ENCODE peak calls at places on chromosomes 11 and 22, in nine cellular contexts. F is pancreas, I is omental fat pad, G is fibroblast of villous mesenchyme, P is gastrocnemius medialis, M is RWPE1, V is GM20000, Z is dorsolateral prefrontal cortex, S is SK-N-SH. K is an unnamed sample.

GRCh38 chr11:12789054-12789453 is 114.8 kb downstream of the TEAD1 start:
- DNase-seq in F (no peak), I (no peak), G (no peak), P (no peak), M (no peak), V (no peak), Z (no peak), S (no peak), K (no peak)

GRCh38 chr11:36512016-36512415 is 1.9 kb upstream of the TRAF6 start:
- DNase-seq in F (no peak), I (no peak), G (no peak), P (no peak), M (no peak), V (no peak), Z (no peak), S (no peak), K (no peak)

GRCh38 chr11:98260983-98261382 is 759.8 kb upstream of the CNTN5 start:
- DNase-seq in F (no peak), I (no peak), G (no peak), P (no peak), M (no peak), V (no peak), Z (no peak), S (no peak), K (no peak)

GRCh38 chr22:22410121-22410520 is 98.4 kb downstream of the ZNF280B start:
- DNase-seq in F (no peak), I (no peak), G (no peak), P (peak; percentile 6), M (no peak), V (no peak), Z (no peak), S (no peak), K (no peak)

GRCh38 chr11:101563166-101563565 is 20.6 kb downstream of the TRPC6 start:
- DNase-seq in F (no peak), I (no peak), G (no peak), P (no peak), M (no peak), V (no peak), Z (no peak), S (no peak), K (no peak)

GRCh38 chr11:66727883-66728759 is 895 bp downstream of the SPTBN2 start:
- DNase-seq in F (peak; percentile 31), I (no peak), G (no peak), P (no peak), M (peak; percentile 20), V (peak; percentile 82), Z (no peak), S (peak; percentile 92), K (peak; percentile 61)

GRCh38 chr22:21568207-21569075 is 927 bp downstream of the UBE2L3 start:
- DNase-seq in F (peak; percentile 37), I (no peak), G (peak; percentile 56), P (peak; percentile 2), M (no peak), V (peak; percentile 46), Z (no peak), S (peak; percentile 68), K (peak; percentile 41)

GRCh38 chr11:104761511-104761910 is 136.7 kb downstream of the CASP12 start:
- DNase-seq in F (no peak), I (no peak), G (no peak), P (no peak), M (no peak), V (no peak), Z (no peak), S (no peak), K (no peak)

GRCh38 chr11:5364214-5364613 is 12.9 kb downstream of the OR51B6 start:
- DNase-seq in F (no peak), I (no peak), G (peak; percentile 49), P (no peak), M (no peak), V (no peak), Z (no peak), S (no peak), K (no peak)

GRCh38 chr11:111344032-111344431 is 35.0 kb downstream of the POU2AF1 start:
- DNase-seq in F (no peak), I (no peak), G (peak; percentile 85), P (peak; percentile 45), M (peak; percentile 12), V (no peak), Z (no peak), S (no peak), K (no peak)

GRCh38 chr11:134920851-134921608 is 509.0 kb upstream of the B3GAT1 start:
- DNase-seq in F (no peak), I (no peak), G (no peak), P (no peak), M (no peak), V (no peak), Z (no peak), S (no peak), K (no peak)

GRCh38 chr11:126341760-126342161 is 13.7 kb upstream of the ST3GAL4 start:
- DNase-seq in F (no peak), I (no peak), G (peak; percentile 87), P (no peak), M (peak; percentile 71), V (no peak), Z (no peak), S (no peak), K (no peak)

GRCh38 chr22:23828800-23829680 is 9.8 kb downstream of the DERL3 start:
- DNase-seq in F (no peak), I (no peak), G (no peak), P (peak; percentile 92), M (no peak), V (no peak), Z (no peak), S (no peak), K (no peak)

GRCh38 chr22:41831383-41831782 is 1.5 kb upstream of the SREBF2 start:
- DNase-seq in F (no peak), I (no peak), G (no peak), P (no peak), M (no peak), V (peak; percentile 36), Z (no peak), S (no peak), K (no peak)

GRCh38 chr22:27995801-27996528 is 76.9 kb upstream of the PITPNB start:
- DNase-seq in F (no peak), I (no peak), G (no peak), P (no peak), M (no peak), V (no peak), Z (no peak), S (no peak), K (no peak)

GRCh38 chr11:34600339-34601084 is 20.4 kb upstream of the EHF start:
- DNase-seq in F (peak; percentile 73), I (no peak), G (peak; percentile 54), P (no peak), M (peak; percentile 13), V (no peak), Z (no peak), S (peak; percentile 12), K (no peak)

GRCh38 chr11:41018224-41018623 is 441.2 kb downstream of the LRRC4C start:
- DNase-seq in F (no peak), I (no peak), G (no peak), P (no peak), M (no peak), V (no peak), Z (no peak), S (no peak), K (no peak)
- TF ChIP-seq CTCF in F (no peak), I (no peak), G (no peak), P (no peak), M (no peak), V (no peak), Z (no peak), S (no peak), K (no peak)

DNA sequence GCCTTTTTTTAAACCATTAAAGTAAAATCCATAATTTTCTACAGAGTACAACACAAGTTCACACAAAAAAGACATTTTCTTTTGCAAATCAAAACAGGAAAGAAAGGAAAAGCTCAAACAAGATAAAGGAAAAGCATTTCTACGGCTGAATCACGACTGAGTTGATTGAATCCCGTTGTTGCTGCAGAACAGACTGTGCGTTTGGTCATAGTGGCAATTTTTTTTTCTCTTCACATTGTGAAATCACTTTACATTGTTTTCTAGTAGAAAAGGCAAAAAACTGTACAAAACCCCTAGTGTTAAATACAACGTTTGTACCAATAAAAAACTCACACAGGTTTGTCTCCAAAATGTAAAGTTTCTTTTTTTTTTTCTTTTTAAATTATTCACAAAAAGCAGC is 17.3 kb upstream of the RAPSN start:
- DNase-seq in F (no peak), I (no peak), G (no peak), P (no peak), M (no peak), V (no peak), Z (no peak), S (no peak), K (no peak)
- TF ChIP-seq CTCF in F (no peak), I (no peak), G (no peak), P (no peak), M (no peak), V (no peak), Z (no peak), S (no peak), K (no peak)

GRCh38 chr11:108871867-108872266 is 207.0 kb downstream of the DDX10 start:
- DNase-seq in F (no peak), I (no peak), G (no peak), P (no peak), M (no peak), V (no peak), Z (no peak), S (no peak), K (no peak)

GRCh38 chr11:108873305-108873704 is 208.4 kb downstream of the DDX10 start:
- DNase-seq in F (no peak), I (no peak), G (no peak), P (no peak), M (no peak), V (no peak), Z (no peak), S (no peak), K (no peak)

GRCh38 chr11:108870373-108871020 is 205.6 kb downstream of the DDX10 start:
- DNase-seq in F (no peak), I (no peak), G (peak; percentile 66), P (no peak), M (no peak), V (no peak), Z (no peak), S (no peak), K (no peak)

GRCh38 chr11:108872781-108873291 is 208.0 kb downstream of the DDX10 start:
- DNase-seq in F (no peak), I (no peak), G (no peak), P (no peak), M (no peak), V (no peak), Z (no peak), S (no peak), K (no peak)

DNA sequence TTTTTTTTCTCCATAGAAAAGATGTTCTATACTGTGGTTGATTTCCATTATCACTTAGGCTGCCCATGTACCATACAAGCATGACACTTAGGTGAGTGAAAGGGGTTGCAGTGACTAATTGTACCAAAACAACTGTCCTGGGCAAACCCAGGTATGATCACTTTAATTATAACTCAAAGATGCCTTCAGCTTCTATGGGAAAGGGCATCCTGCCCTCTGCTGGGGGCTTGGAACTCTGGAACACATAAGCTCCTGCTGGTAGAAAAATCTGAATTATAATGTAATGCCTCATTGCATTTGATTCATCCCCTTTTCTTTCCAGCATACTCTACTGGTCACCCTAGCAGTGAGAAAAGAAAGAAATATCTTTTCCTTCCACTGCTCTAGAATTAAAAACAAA is 206.3 kb downstream of the DDX10 start:
- DNase-seq in F (no peak), I (no peak), G (peak; percentile 74), P (no peak), M (no peak), V (peak; percentile 8), Z (peak; percentile 23), S (peak; percentile 11), K (no peak)
- TF ChIP-seq CTCF in F (peak; percentile 21), I (no peak), G (peak; percentile 75), P (no peak), M (peak; percentile 18), V (no peak), Z (peak; percentile 44), S (peak; percentile 80), K (peak; percentile 24)

GRCh38 chr11:82927264-82927880 is 25.8 kb downstream of the DDIAS start:
- DNase-seq in F (peak; percentile 19), I (no peak), G (peak; percentile 69), P (no peak), M (peak; percentile 59), V (peak; percentile 31), Z (no peak), S (peak; percentile 54), K (peak; percentile 16)
- TF ChIP-seq CTCF in F (peak; percentile 79), I (no peak), G (peak; percentile 77), P (peak; percentile 58), M (peak; percentile 81), V (peak; percentile 53), Z (peak; percentile 85), S (peak; percentile 92), K (peak; percentile 77)

K was measured in nephron progenitor cell.